ENCODE peak calls at places on chromosomes 2 and 18, in nine cellular contexts. Z, S, K, Y, P, A, L, U and T are unnamed samples.

GRCh38 chr2:23635666-23636340 is 250.8 kb downstream of the KLHL29 start:
- DNase-seq in Y (no peak), A (no peak), U (no peak), L (no peak), Z (no peak), K (no peak), P (no peak), S (no peak), T (no peak)

GRCh38 chr18:79643049-79643765 is 36.4 kb upstream of the CTDP1 start:
- DNase-seq in L (no peak), Y (no peak), K (no peak), U (no peak), A (no peak), Z (no peak), S (no peak), P (peak; percentile 49), T (no peak)

GRCh38 chr2:70340921-70341765 is 39.3 kb upstream of the FAM136A start:
- DNase-seq in P (no peak), K (peak; percentile 69), S (peak; percentile 41), A (no peak), Z (no peak), Y (no peak), L (peak; percentile 10), U (no peak), T (peak; percentile 89)

GRCh38 chr2:232875256-232876070 is 5.4 kb downstream of the SNORC start:
- DNase-seq in Z (no peak), S (no peak), K (no peak), A (no peak), P (peak; percentile 56), U (no peak), Y (no peak), L (no peak), T (no peak)

GRCh38 chr2:132915812-132916211 is 245.8 kb upstream of the LYPD1 start:
- DNase-seq in A (no peak), Z (no peak), P (no peak), U (no peak), K (no peak), L (no peak), Y (no peak), S (no peak), T (no peak)

GRCh38 chr2:137968477-137969417 is 4.5 kb downstream of the HNMT start:
- DNase-seq in S (no peak), L (no peak), Y (no peak), K (no peak), A (no peak), P (no peak), Z (no peak), U (no peak), T (no peak)

GRCh38 chr2:12325806-12326205 is 390.9 kb upstream of the TRIB2 start:
- DNase-seq in U (no peak), P (no peak), S (no peak), K (peak; percentile 60), L (no peak), Y (no peak), A (no peak), Z (no peak), T (peak; percentile 55)

GRCh38 chr2:216283038-216283900 is 89.0 kb downstream of the MARCHF4 start:
- DNase-seq in Y (no peak), L (no peak), S (no peak), K (no peak), A (no peak), Z (no peak), P (no peak), U (no peak), T (no peak)

GRCh38 chr2:70977605-70978205 is 725 bp upstream of the ANKRD53 start:
- DNase-seq in L (no peak), K (peak; percentile 82), P (peak; percentile 81), A (no peak), S (no peak), Y (no peak), Z (no peak), U (peak; percentile 55), T (peak; percentile 34)

GRCh38 chr2:104443137-104443536 is 410.8 kb upstream of the POU3F3 start:
- DNase-seq in A (no peak), S (no peak), K (no peak), P (no peak), U (no peak), L (no peak), Y (no peak), Z (no peak), T (no peak)

GRCh38 chr2:240918258-240919091 is 12.3 kb downstream of the CROCC2 start:
- DNase-seq in K (no peak), A (no peak), Z (no peak), U (no peak), L (no peak), P (peak; percentile 51), S (peak; percentile 7), Y (peak; percentile 13), T (no peak)

GRCh38 chr18:55243852-55244251 is 284.6 kb upstream of the CCDC68 start:
- DNase-seq in Z (no peak), A (no peak), S (no peak), L (no peak), K (no peak), P (no peak), Y (no peak), U (peak; percentile 23), T (no peak)

GRCh38 chr2:23916727-23917458 is 10.0 kb downstream of the ATAD2B start:
- DNase-seq in L (no peak), K (no peak), S (no peak), P (no peak), U (no peak), A (no peak), Z (no peak), Y (no peak), T (no peak)

GRCh38 chr2:98786179-98786578 is 55.2 kb upstream of the MGAT4A start:
- DNase-seq in Z (no peak), L (no peak), K (no peak), U (no peak), Y (no peak), P (no peak), S (no peak), A (no peak), T (no peak)
- TF ChIP-seq CTCF in Z (no peak), L (no peak), K (no peak), U (no peak), Y (no peak), P (no peak), S (no peak), A (no peak), T (no peak)

GRCh38 chr2:225028572-225028971 is 13.7 kb downstream of the DOCK10 start:
- DNase-seq in Y (no peak), Z (no peak), S (no peak), A (no peak), P (no peak), L (no peak), K (no peak), U (no peak), T (no peak)

GRCh38 chr2:225022188-225022587 is 20.1 kb downstream of the DOCK10 start:
- DNase-seq in L (no peak), Z (no peak), A (no peak), P (no peak), K (no peak), Y (no peak), S (peak; percentile 47), U (no peak), T (no peak)

GRCh38 chr2:225027061-225027762 is 15.1 kb downstream of the DOCK10 start:
- DNase-seq in Y (no peak), Z (no peak), L (no peak), K (no peak), P (no peak), U (no peak), A (no peak), S (no peak), T (no peak)

GRCh38 chr2:225030089-225030653 is 12.1 kb downstream of the DOCK10 start:
- DNase-seq in A (no peak), Z (no peak), Y (no peak), U (no peak), L (no peak), K (no peak), S (no peak), P (no peak), T (no peak)

DNA sequence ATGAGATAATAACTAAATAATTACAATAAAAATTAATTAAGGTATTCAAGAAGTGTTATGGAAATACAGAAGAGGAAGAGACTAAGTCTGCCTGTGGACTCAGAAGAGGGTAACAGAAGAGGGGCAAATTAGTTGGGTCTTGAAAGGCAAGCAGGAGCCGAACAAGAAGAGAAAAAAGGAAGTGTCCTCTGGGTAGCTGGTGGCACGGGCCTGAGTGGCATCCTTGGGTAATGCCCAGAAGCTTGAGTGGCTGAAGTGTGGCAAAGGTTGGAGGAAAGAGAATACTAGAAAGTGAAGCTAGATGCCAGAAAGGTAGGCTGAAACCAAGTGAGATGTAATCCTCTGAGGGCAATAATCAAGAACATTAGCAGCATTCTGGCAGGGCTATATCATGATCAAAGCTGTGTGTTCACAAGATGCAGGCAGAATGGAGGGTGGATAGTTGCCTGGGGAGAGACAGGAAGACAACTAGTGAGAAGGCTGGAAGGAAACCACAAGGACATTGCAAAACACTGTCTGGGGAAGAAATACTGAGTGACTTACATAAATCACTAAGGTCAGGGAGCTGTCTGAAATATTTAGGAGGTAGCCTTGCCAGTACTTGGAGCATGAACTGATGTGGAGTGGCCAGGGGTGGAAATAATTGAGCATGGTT is 16.2 kb downstream of the DOCK10 start:
- DNase-seq in S (no peak), Z (no peak), K (peak; percentile 51), A (no peak), L (no peak), Y (no peak), U (no peak), P (no peak), T (no peak)
- H3K27ac ChIP-seq in S (no peak overlapping the region), Z (no peak overlapping the region), K (no peak overlapping the region), A (no peak overlapping the region), L (no peak overlapping the region), Y (no peak overlapping the region), U (no peak overlapping the region), P (no peak overlapping the region), T (no peak overlapping the region)

GRCh38 chr2:75288760-75289159 is 89.4 kb upstream of the TACR1 start:
- DNase-seq in P (no peak), A (no peak), Y (no peak), S (no peak), U (no peak), Z (no peak), K (no peak), L (no peak), T (no peak)

GRCh38 chr2:75287624-75288313 is 88.4 kb upstream of the TACR1 start:
- DNase-seq in Y (no peak), L (no peak), A (no peak), S (no peak), Z (no peak), P (no peak), K (no peak), U (no peak), T (no peak)

GRCh38 chr2:75292826-75293225 is 93.5 kb upstream of the TACR1 start:
- DNase-seq in Z (no peak), S (no peak), L (no peak), P (no peak), U (no peak), Y (no peak), K (peak; percentile 76), A (no peak), T (peak; percentile 69)

GRCh38 chr2:75289771-75290170 is 90.5 kb upstream of the TACR1 start:
- DNase-seq in K (peak; percentile 19), U (no peak), P (no peak), Z (no peak), A (no peak), Y (no peak), S (no peak), L (no peak), T (no peak)

GRCh38 chr2:75290600-75291140 is 91.3 kb upstream of the TACR1 start:
- DNase-seq in Y (no peak), A (no peak), S (no peak), L (no peak), Z (no peak), P (no peak), K (peak; percentile 4), U (no peak), T (no peak)
- TF ChIP-seq CTCF in Y (peak; percentile 24), A (no peak), S (no peak), L (no peak), Z (no peak), P (no peak), K (peak; percentile 53), U (peak; percentile 74), T (no peak)

GRCh38 chr2:39013871-39014270 is 107.0 kb downstream of the SOS1 start:
- DNase-seq in K (no peak), Z (no peak), U (no peak), P (no peak), S (no peak), Y (no peak), A (no peak), L (no peak), T (no peak)
- H3K27ac ChIP-seq in K (no peak overlapping the region), Z (no peak overlapping the region), U (no peak overlapping the region), P (no peak overlapping the region), S (no peak overlapping the region), Y (no peak overlapping the region), A (no peak overlapping the region), L (no peak overlapping the region), T (no peak overlapping the region)